ENCODE peak calls at places on chromosomes 13 and 19, in four cellular contexts. One of them, this sample, is unnamed.

GRCh38 chr19:54364775-54365257 is at the start of gene LAIR1:
- DNase-seq in activated T-helper 2 cell treated with anti-CD3 and anti-CD28 coated beads, Interferon-gamma antibody, Interleukin-2, Interleukin-4, amounts not matched to agents 10 μg/mL and 5 μg/mL and 100 μg/mL, durations not matched to agents 14 hours and 24 hours and 36 hours: peak; percentile 29
- DNase-seq in activated T-cell treated with anti-CD3 and anti-CD28 coated beads, Interleukin-2, amount 50 U/mL, for 72 hours: peak; percentile 52
- DNase-seq in heart right ventricle: peak; percentile 34
- DNase-seq in this sample: peak; percentile 91

GRCh38 chr19:51131780-51132680 is 7.3 kb downstream of the SIGLEC9 start:
- DNase-seq in activated T-helper 2 cell treated with anti-CD3 and anti-CD28 coated beads, Interferon-gamma antibody, Interleukin-2, Interleukin-4, amounts not matched to agents 10 μg/mL and 5 μg/mL and 100 μg/mL, durations not matched to agents 14 hours and 24 hours and 36 hours: no peak
- DNase-seq in activated T-cell treated with anti-CD3 and anti-CD28 coated beads, Interleukin-2, amount 50 U/mL, for 72 hours: no peak
- DNase-seq in heart right ventricle: peak; percentile 60
- DNase-seq in this sample: peak; percentile 81

GRCh38 chr19:17138937-17139598 is 63.5 kb downstream of the MYO9B start:
- DNase-seq in activated T-helper 2 cell treated with anti-CD3 and anti-CD28 coated beads, Interferon-gamma antibody, Interleukin-2, Interleukin-4, amounts not matched to agents 10 μg/mL and 5 μg/mL and 100 μg/mL, durations not matched to agents 14 hours and 24 hours and 36 hours: no peak
- DNase-seq in activated T-cell treated with anti-CD3 and anti-CD28 coated beads, Interleukin-2, amount 50 U/mL, for 72 hours: no peak
- DNase-seq in heart right ventricle: peak; percentile 65
- DNase-seq in this sample: no peak

GRCh38 chr19:34128558-34129250 is 43.6 kb upstream of the LSM14A start:
- DNase-seq in activated T-helper 2 cell treated with anti-CD3 and anti-CD28 coated beads, Interferon-gamma antibody, Interleukin-2, Interleukin-4, amounts not matched to agents 10 μg/mL and 5 μg/mL and 100 μg/mL, durations not matched to agents 14 hours and 24 hours and 36 hours: no peak
- DNase-seq in activated T-cell treated with anti-CD3 and anti-CD28 coated beads, Interleukin-2, amount 50 U/mL, for 72 hours: no peak
- DNase-seq in heart right ventricle: no peak
- DNase-seq in this sample: no peak

GRCh38 chr19:39403331-39404312 is 3.0 kb upstream of the ZFP36 start:
- DNase-seq in activated T-helper 2 cell treated with anti-CD3 and anti-CD28 coated beads, Interferon-gamma antibody, Interleukin-2, Interleukin-4, amounts not matched to agents 10 μg/mL and 5 μg/mL and 100 μg/mL, durations not matched to agents 14 hours and 24 hours and 36 hours: peak; percentile 89
- DNase-seq in activated T-cell treated with anti-CD3 and anti-CD28 coated beads, Interleukin-2, amount 50 U/mL, for 72 hours: peak; percentile 98
- DNase-seq in heart right ventricle: peak; percentile 98
- DNase-seq in this sample: peak; percentile 84

GRCh38 chr13:99439048-99439447 is 62.2 kb upstream of the TM9SF2 start:
- DNase-seq in activated T-helper 2 cell treated with anti-CD3 and anti-CD28 coated beads, Interferon-gamma antibody, Interleukin-2, Interleukin-4, amounts not matched to agents 10 μg/mL and 5 μg/mL and 100 μg/mL, durations not matched to agents 14 hours and 24 hours and 36 hours: no peak
- DNase-seq in activated T-cell treated with anti-CD3 and anti-CD28 coated beads, Interleukin-2, amount 50 U/mL, for 72 hours: no peak
- DNase-seq in heart right ventricle: no peak
- DNase-seq in this sample: no peak

GRCh38 chr13:38180670-38181069 is 169.0 kb upstream of the UFM1 start:
- DNase-seq in activated T-helper 2 cell treated with anti-CD3 and anti-CD28 coated beads, Interferon-gamma antibody, Interleukin-2, Interleukin-4, amounts not matched to agents 10 μg/mL and 5 μg/mL and 100 μg/mL, durations not matched to agents 14 hours and 24 hours and 36 hours: no peak
- DNase-seq in activated T-cell treated with anti-CD3 and anti-CD28 coated beads, Interleukin-2, amount 50 U/mL, for 72 hours: no peak
- DNase-seq in heart right ventricle: no peak
- DNase-seq in this sample: no peak

GRCh38 chr19:49638360-49638759 is 1.6 kb downstream of the RRAS start:
- DNase-seq in activated T-helper 2 cell treated with anti-CD3 and anti-CD28 coated beads, Interferon-gamma antibody, Interleukin-2, Interleukin-4, amounts not matched to agents 10 μg/mL and 5 μg/mL and 100 μg/mL, durations not matched to agents 14 hours and 24 hours and 36 hours: no peak
- DNase-seq in activated T-cell treated with anti-CD3 and anti-CD28 coated beads, Interleukin-2, amount 50 U/mL, for 72 hours: no peak
- DNase-seq in heart right ventricle: no peak
- DNase-seq in this sample: no peak

GRCh38 chr13:36124236-36124822 is 6.9 kb downstream of the DCLK1 start:
- DNase-seq in activated T-helper 2 cell treated with anti-CD3 and anti-CD28 coated beads, Interferon-gamma antibody, Interleukin-2, Interleukin-4, amounts not matched to agents 10 μg/mL and 5 μg/mL and 100 μg/mL, durations not matched to agents 14 hours and 24 hours and 36 hours: no peak
- DNase-seq in activated T-cell treated with anti-CD3 and anti-CD28 coated beads, Interleukin-2, amount 50 U/mL, for 72 hours: no peak
- DNase-seq in heart right ventricle: no peak
- DNase-seq in this sample: no peak

GRCh38 chr19:2330632-2331284 is 2.3 kb downstream of the SPPL2B start:
- DNase-seq in activated T-helper 2 cell treated with anti-CD3 and anti-CD28 coated beads, Interferon-gamma antibody, Interleukin-2, Interleukin-4, amounts not matched to agents 10 μg/mL and 5 μg/mL and 100 μg/mL, durations not matched to agents 14 hours and 24 hours and 36 hours: no peak
- DNase-seq in activated T-cell treated with anti-CD3 and anti-CD28 coated beads, Interleukin-2, amount 50 U/mL, for 72 hours: no peak
- DNase-seq in heart right ventricle: no peak
- DNase-seq in this sample: peak; percentile 66

GRCh38 chr19:13121551-13122274 is 3.6 kb downstream of the NACC1 start:
- DNase-seq in activated T-helper 2 cell treated with anti-CD3 and anti-CD28 coated beads, Interferon-gamma antibody, Interleukin-2, Interleukin-4, amounts not matched to agents 10 μg/mL and 5 μg/mL and 100 μg/mL, durations not matched to agents 14 hours and 24 hours and 36 hours: no peak
- DNase-seq in activated T-cell treated with anti-CD3 and anti-CD28 coated beads, Interleukin-2, amount 50 U/mL, for 72 hours: peak; percentile 39
- DNase-seq in heart right ventricle: no peak
- DNase-seq in this sample: no peak

GRCh38 chr13:74243637-74244526 is 109.7 kb upstream of the KLF12 start:
- DNase-seq in activated T-helper 2 cell treated with anti-CD3 and anti-CD28 coated beads, Interferon-gamma antibody, Interleukin-2, Interleukin-4, amounts not matched to agents 10 μg/mL and 5 μg/mL and 100 μg/mL, durations not matched to agents 14 hours and 24 hours and 36 hours: no peak
- DNase-seq in activated T-cell treated with anti-CD3 and anti-CD28 coated beads, Interleukin-2, amount 50 U/mL, for 72 hours: no peak
- DNase-seq in heart right ventricle: no peak
- DNase-seq in this sample: no peak

GRCh38 chr13:108609353-108609752 is 20.1 kb upstream of the MYO16 start:
- DNase-seq in activated T-helper 2 cell treated with anti-CD3 and anti-CD28 coated beads, Interferon-gamma antibody, Interleukin-2, Interleukin-4, amounts not matched to agents 10 μg/mL and 5 μg/mL and 100 μg/mL, durations not matched to agents 14 hours and 24 hours and 36 hours: no peak
- DNase-seq in activated T-cell treated with anti-CD3 and anti-CD28 coated beads, Interleukin-2, amount 50 U/mL, for 72 hours: no peak
- DNase-seq in heart right ventricle: no peak
- DNase-seq in this sample: peak; percentile 37

GRCh38 chr13:95714142-95714832 is 37.3 kb downstream of the DNAJC3 start:
- DNase-seq in activated T-helper 2 cell treated with anti-CD3 and anti-CD28 coated beads, Interferon-gamma antibody, Interleukin-2, Interleukin-4, amounts not matched to agents 10 μg/mL and 5 μg/mL and 100 μg/mL, durations not matched to agents 14 hours and 24 hours and 36 hours: no peak
- DNase-seq in activated T-cell treated with anti-CD3 and anti-CD28 coated beads, Interleukin-2, amount 50 U/mL, for 72 hours: no peak
- DNase-seq in heart right ventricle: no peak
- DNase-seq in this sample: peak; percentile 85

GRCh38 chr19:58228584-58229254 is at the start of gene ZNF544:
- DNase-seq in activated T-helper 2 cell treated with anti-CD3 and anti-CD28 coated beads, Interferon-gamma antibody, Interleukin-2, Interleukin-4, amounts not matched to agents 10 μg/mL and 5 μg/mL and 100 μg/mL, durations not matched to agents 14 hours and 24 hours and 36 hours: peak; percentile 52
- DNase-seq in activated T-cell treated with anti-CD3 and anti-CD28 coated beads, Interleukin-2, amount 50 U/mL, for 72 hours: peak; percentile 81
- DNase-seq in heart right ventricle: peak; percentile 80
- DNase-seq in this sample: peak; percentile 81

GRCh38 chr19:39154626-39155100 is 29.1 kb downstream of the PAK4 start:
- DNase-seq in activated T-helper 2 cell treated with anti-CD3 and anti-CD28 coated beads, Interferon-gamma antibody, Interleukin-2, Interleukin-4, amounts not matched to agents 10 μg/mL and 5 μg/mL and 100 μg/mL, durations not matched to agents 14 hours and 24 hours and 36 hours: no peak
- DNase-seq in activated T-cell treated with anti-CD3 and anti-CD28 coated beads, Interleukin-2, amount 50 U/mL, for 72 hours: no peak
- DNase-seq in heart right ventricle: no peak
- DNase-seq in this sample: no peak

GRCh38 chr13:73792796-73793195 is 341.4 kb downstream of the KLF12 start:
- DNase-seq in activated T-helper 2 cell treated with anti-CD3 and anti-CD28 coated beads, Interferon-gamma antibody, Interleukin-2, Interleukin-4, amounts not matched to agents 10 μg/mL and 5 μg/mL and 100 μg/mL, durations not matched to agents 14 hours and 24 hours and 36 hours: no peak
- DNase-seq in activated T-cell treated with anti-CD3 and anti-CD28 coated beads, Interleukin-2, amount 50 U/mL, for 72 hours: no peak
- DNase-seq in heart right ventricle: no peak
- DNase-seq in this sample: no peak

GRCh38 chr19:18730885-18731513 is 47.5 kb downstream of the CRTC1 start:
- DNase-seq in activated T-helper 2 cell treated with anti-CD3 and anti-CD28 coated beads, Interferon-gamma antibody, Interleukin-2, Interleukin-4, amounts not matched to agents 10 μg/mL and 5 μg/mL and 100 μg/mL, durations not matched to agents 14 hours and 24 hours and 36 hours: no peak
- DNase-seq in activated T-cell treated with anti-CD3 and anti-CD28 coated beads, Interleukin-2, amount 50 U/mL, for 72 hours: no peak
- DNase-seq in heart right ventricle: no peak
- DNase-seq in this sample: no peak

GRCh38 chr13:76020421-76020955 is 384.4 kb downstream of the LMO7 start:
- DNase-seq in activated T-helper 2 cell treated with anti-CD3 and anti-CD28 coated beads, Interferon-gamma antibody, Interleukin-2, Interleukin-4, amounts not matched to agents 10 μg/mL and 5 μg/mL and 100 μg/mL, durations not matched to agents 14 hours and 24 hours and 36 hours: no peak
- DNase-seq in activated T-cell treated with anti-CD3 and anti-CD28 coated beads, Interleukin-2, amount 50 U/mL, for 72 hours: no peak
- DNase-seq in heart right ventricle: no peak
- DNase-seq in this sample: no peak

GRCh38 chr13:40440990-40441820 is 225.2 kb downstream of the FOXO1 start:
- DNase-seq in activated T-helper 2 cell treated with anti-CD3 and anti-CD28 coated beads, Interferon-gamma antibody, Interleukin-2, Interleukin-4, amounts not matched to agents 10 μg/mL and 5 μg/mL and 100 μg/mL, durations not matched to agents 14 hours and 24 hours and 36 hours: no peak
- DNase-seq in activated T-cell treated with anti-CD3 and anti-CD28 coated beads, Interleukin-2, amount 50 U/mL, for 72 hours: no peak
- DNase-seq in heart right ventricle: peak; percentile 82
- DNase-seq in this sample: no peak

GRCh38 chr19:46635920-46636761 is at the start of gene GNG8:
- DNase-seq in activated T-helper 2 cell treated with anti-CD3 and anti-CD28 coated beads, Interferon-gamma antibody, Interleukin-2, Interleukin-4, amounts not matched to agents 10 μg/mL and 5 μg/mL and 100 μg/mL, durations not matched to agents 14 hours and 24 hours and 36 hours: no peak
- DNase-seq in activated T-cell treated with anti-CD3 and anti-CD28 coated beads, Interleukin-2, amount 50 U/mL, for 72 hours: peak; percentile 51
- DNase-seq in heart right ventricle: no peak
- DNase-seq in this sample: no peak

GRCh38 chr19:32373614-32374295 is 28.3 kb downstream of the ZNF507 start:
- DNase-seq in activated T-helper 2 cell treated with anti-CD3 and anti-CD28 coated beads, Interferon-gamma antibody, Interleukin-2, Interleukin-4, amounts not matched to agents 10 μg/mL and 5 μg/mL and 100 μg/mL, durations not matched to agents 14 hours and 24 hours and 36 hours: no peak
- DNase-seq in activated T-cell treated with anti-CD3 and anti-CD28 coated beads, Interleukin-2, amount 50 U/mL, for 72 hours: no peak
- DNase-seq in heart right ventricle: no peak
- DNase-seq in this sample: no peak

GRCh38 chr19:1252221-1252817 is 3.9 kb downstream of the MIDN start:
- DNase-seq in activated T-helper 2 cell treated with anti-CD3 and anti-CD28 coated beads, Interferon-gamma antibody, Interleukin-2, Interleukin-4, amounts not matched to agents 10 μg/mL and 5 μg/mL and 100 μg/mL, durations not matched to agents 14 hours and 24 hours and 36 hours: peak; percentile 65
- DNase-seq in activated T-cell treated with anti-CD3 and anti-CD28 coated beads, Interleukin-2, amount 50 U/mL, for 72 hours: peak; percentile 71
- DNase-seq in heart right ventricle: peak; percentile 91
- DNase-seq in this sample: peak; percentile 89

GRCh38 chr19:53772943-53773342 is 51.2 kb downstream of the NLRP12 start:
- DNase-seq in activated T-helper 2 cell treated with anti-CD3 and anti-CD28 coated beads, Interferon-gamma antibody, Interleukin-2, Interleukin-4, amounts not matched to agents 10 μg/mL and 5 μg/mL and 100 μg/mL, durations not matched to agents 14 hours and 24 hours and 36 hours: peak; percentile 10
- DNase-seq in activated T-cell treated with anti-CD3 and anti-CD28 coated beads, Interleukin-2, amount 50 U/mL, for 72 hours: peak; percentile 45
- DNase-seq in heart right ventricle: no peak
- DNase-seq in this sample: peak; percentile 66

GRCh38 chr19:4744451-4745170 is 21.0 kb upstream of the DPP9 start:
- DNase-seq in activated T-helper 2 cell treated with anti-CD3 and anti-CD28 coated beads, Interferon-gamma antibody, Interleukin-2, Interleukin-4, amounts not matched to agents 10 μg/mL and 5 μg/mL and 100 μg/mL, durations not matched to agents 14 hours and 24 hours and 36 hours: no peak
- DNase-seq in activated T-cell treated with anti-CD3 and anti-CD28 coated beads, Interleukin-2, amount 50 U/mL, for 72 hours: no peak
- DNase-seq in heart right ventricle: no peak
- DNase-seq in this sample: peak; percentile 41

GRCh38 chr19:13150187-13150918 is at the start of the genes IER2 and STX10:
- DNase-seq in activated T-helper 2 cell treated with anti-CD3 and anti-CD28 coated beads, Interferon-gamma antibody, Interleukin-2, Interleukin-4, amounts not matched to agents 10 μg/mL and 5 μg/mL and 100 μg/mL, durations not matched to agents 14 hours and 24 hours and 36 hours: peak; percentile 93
- DNase-seq in activated T-cell treated with anti-CD3 and anti-CD28 coated beads, Interleukin-2, amount 50 U/mL, for 72 hours: peak; percentile 94
- DNase-seq in heart right ventricle: peak; percentile 94
- DNase-seq in this sample: peak; percentile 94

GRCh38 chr13:93173656-93174055 is 53.0 kb upstream of the GPC6 start:
- DNase-seq in activated T-helper 2 cell treated with anti-CD3 and anti-CD28 coated beads, Interferon-gamma antibody, Interleukin-2, Interleukin-4, amounts not matched to agents 10 μg/mL and 5 μg/mL and 100 μg/mL, durations not matched to agents 14 hours and 24 hours and 36 hours: no peak
- DNase-seq in activated T-cell treated with anti-CD3 and anti-CD28 coated beads, Interleukin-2, amount 50 U/mL, for 72 hours: no peak
- DNase-seq in heart right ventricle: no peak
- DNase-seq in this sample: no peak

GRCh38 chr19:44548736-44549135 is 19.3 kb upstream of the CEACAM20 start:
- DNase-seq in activated T-helper 2 cell treated with anti-CD3 and anti-CD28 coated beads, Interferon-gamma antibody, Interleukin-2, Interleukin-4, amounts not matched to agents 10 μg/mL and 5 μg/mL and 100 μg/mL, durations not matched to agents 14 hours and 24 hours and 36 hours: no peak
- DNase-seq in activated T-cell treated with anti-CD3 and anti-CD28 coated beads, Interleukin-2, amount 50 U/mL, for 72 hours: no peak
- DNase-seq in heart right ventricle: no peak
- DNase-seq in this sample: no peak

GRCh38 chr13:112791662-112792440 is 102.0 kb downstream of the ATP11A start:
- DNase-seq in activated T-helper 2 cell treated with anti-CD3 and anti-CD28 coated beads, Interferon-gamma antibody, Interleukin-2, Interleukin-4, amounts not matched to agents 10 μg/mL and 5 μg/mL and 100 μg/mL, durations not matched to agents 14 hours and 24 hours and 36 hours: no peak
- DNase-seq in activated T-cell treated with anti-CD3 and anti-CD28 coated beads, Interleukin-2, amount 50 U/mL, for 72 hours: no peak
- DNase-seq in heart right ventricle: no peak
- DNase-seq in this sample: no peak

GRCh38 chr19:12788682-12789097 is 2.6 kb upstream of the JUNB start:
- DNase-seq in activated T-helper 2 cell treated with anti-CD3 and anti-CD28 coated beads, Interferon-gamma antibody, Interleukin-2, Interleukin-4, amounts not matched to agents 10 μg/mL and 5 μg/mL and 100 μg/mL, durations not matched to agents 14 hours and 24 hours and 36 hours: no peak
- DNase-seq in activated T-cell treated with anti-CD3 and anti-CD28 coated beads, Interleukin-2, amount 50 U/mL, for 72 hours: peak; percentile 63
- DNase-seq in heart right ventricle: peak; percentile 84
- DNase-seq in this sample: peak; percentile 69

GRCh38 chr19:12092065-12092867 is 27.7 kb downstream of the ZNF844 start:
- DNase-seq in activated T-helper 2 cell treated with anti-CD3 and anti-CD28 coated beads, Interferon-gamma antibody, Interleukin-2, Interleukin-4, amounts not matched to agents 10 μg/mL and 5 μg/mL and 100 μg/mL, durations not matched to agents 14 hours and 24 hours and 36 hours: peak; percentile 59
- DNase-seq in activated T-cell treated with anti-CD3 and anti-CD28 coated beads, Interleukin-2, amount 50 U/mL, for 72 hours: peak; percentile 75
- DNase-seq in heart right ventricle: peak; percentile 90
- DNase-seq in this sample: peak; percentile 97

GRCh38 chr19:48308695-48309586 is 16.4 kb upstream of the EMP3 start:
- DNase-seq in activated T-helper 2 cell treated with anti-CD3 and anti-CD28 coated beads, Interferon-gamma antibody, Interleukin-2, Interleukin-4, amounts not matched to agents 10 μg/mL and 5 μg/mL and 100 μg/mL, durations not matched to agents 14 hours and 24 hours and 36 hours: no peak
- DNase-seq in activated T-cell treated with anti-CD3 and anti-CD28 coated beads, Interleukin-2, amount 50 U/mL, for 72 hours: no peak
- DNase-seq in heart right ventricle: no peak
- DNase-seq in this sample: peak; percentile 83

GRCh38 chr19:18072335-18072734 is 14.4 kb downstream of the IL12RB1 start:
- DNase-seq in activated T-helper 2 cell treated with anti-CD3 and anti-CD28 coated beads, Interferon-gamma antibody, Interleukin-2, Interleukin-4, amounts not matched to agents 10 μg/mL and 5 μg/mL and 100 μg/mL, durations not matched to agents 14 hours and 24 hours and 36 hours: no peak
- DNase-seq in activated T-cell treated with anti-CD3 and anti-CD28 coated beads, Interleukin-2, amount 50 U/mL, for 72 hours: no peak
- DNase-seq in heart right ventricle: no peak
- DNase-seq in this sample: no peak

GRCh38 chr13:31394491-31394890 is 194.7 kb downstream of the B3GLCT start:
- DNase-seq in activated T-helper 2 cell treated with anti-CD3 and anti-CD28 coated beads, Interferon-gamma antibody, Interleukin-2, Interleukin-4, amounts not matched to agents 10 μg/mL and 5 μg/mL and 100 μg/mL, durations not matched to agents 14 hours and 24 hours and 36 hours: peak; percentile 9
- DNase-seq in activated T-cell treated with anti-CD3 and anti-CD28 coated beads, Interleukin-2, amount 50 U/mL, for 72 hours: no peak
- DNase-seq in heart right ventricle: no peak
- DNase-seq in this sample: no peak

GRCh38 chr19:10122066-10122465 is 2.4 kb upstream of the EIF3G start:
- DNase-seq in activated T-helper 2 cell treated with anti-CD3 and anti-CD28 coated beads, Interferon-gamma antibody, Interleukin-2, Interleukin-4, amounts not matched to agents 10 μg/mL and 5 μg/mL and 100 μg/mL, durations not matched to agents 14 hours and 24 hours and 36 hours: no peak
- DNase-seq in activated T-cell treated with anti-CD3 and anti-CD28 coated beads, Interleukin-2, amount 50 U/mL, for 72 hours: no peak
- DNase-seq in heart right ventricle: no peak
- DNase-seq in this sample: peak; percentile 12

GRCh38 chr19:51341066-51341465 is 873 bp downstream of the VSIG10L start:
- DNase-seq in activated T-helper 2 cell treated with anti-CD3 and anti-CD28 coated beads, Interferon-gamma antibody, Interleukin-2, Interleukin-4, amounts not matched to agents 10 μg/mL and 5 μg/mL and 100 μg/mL, durations not matched to agents 14 hours and 24 hours and 36 hours: no peak
- DNase-seq in activated T-cell treated with anti-CD3 and anti-CD28 coated beads, Interleukin-2, amount 50 U/mL, for 72 hours: no peak
- DNase-seq in heart right ventricle: no peak
- DNase-seq in this sample: no peak

GRCh38 chr13:28116736-28117135 is 16.4 kb upstream of the FLT3 start:
- DNase-seq in activated T-helper 2 cell treated with anti-CD3 and anti-CD28 coated beads, Interferon-gamma antibody, Interleukin-2, Interleukin-4, amounts not matched to agents 10 μg/mL and 5 μg/mL and 100 μg/mL, durations not matched to agents 14 hours and 24 hours and 36 hours: no peak
- DNase-seq in activated T-cell treated with anti-CD3 and anti-CD28 coated beads, Interleukin-2, amount 50 U/mL, for 72 hours: no peak
- DNase-seq in heart right ventricle: no peak
- DNase-seq in this sample: no peak

GRCh38 chr13:111115841-111116500 is 861 bp downstream of the ARHGEF7 start:
- DNase-seq in activated T-helper 2 cell treated with anti-CD3 and anti-CD28 coated beads, Interferon-gamma antibody, Interleukin-2, Interleukin-4, amounts not matched to agents 10 μg/mL and 5 μg/mL and 100 μg/mL, durations not matched to agents 14 hours and 24 hours and 36 hours: no peak
- DNase-seq in activated T-cell treated with anti-CD3 and anti-CD28 coated beads, Interleukin-2, amount 50 U/mL, for 72 hours: peak; percentile 6
- DNase-seq in heart right ventricle: peak; percentile 57
- DNase-seq in this sample: no peak